ENCODE peak calls at places on chromosomes 12 and 14, in eight cellular contexts. One of them, this sample, is unnamed.

GRCh38 chr12:58513866-58514265 is 406.4 kb downstream of the LRIG3 start:
- DNase-seq in fibroblast of the aortic adventitia: no peak
- DNase-seq in Peyer's patch: no peak
- DNase-seq in prostate gland: no peak
- DNase-seq in fibroblast of lung: no peak
- DNase-seq in psoas muscle: no peak
- DNase-seq in effector memory CD4-positive, alpha-beta T cell: no peak
- DNase-seq in aorta: no peak
- DNase-seq in this sample: no peak

GRCh38 chr14:98580131-98580678 is 691.8 kb downstream of the BCL11B start:
- DNase-seq in fibroblast of the aortic adventitia: no peak
- DNase-seq in Peyer's patch: no peak
- DNase-seq in prostate gland: no peak
- DNase-seq in fibroblast of lung: no peak
- DNase-seq in psoas muscle: no peak
- DNase-seq in effector memory CD4-positive, alpha-beta T cell: no peak
- DNase-seq in aorta: no peak
- DNase-seq in this sample: no peak

GRCh38 chr14:105204931-105205717 is 24.0 kb upstream of the NUDT14 start:
- DNase-seq in fibroblast of the aortic adventitia: no peak
- DNase-seq in Peyer's patch: no peak
- DNase-seq in prostate gland: no peak
- DNase-seq in fibroblast of lung: no peak
- DNase-seq in psoas muscle: no peak
- DNase-seq in effector memory CD4-positive, alpha-beta T cell: no peak
- DNase-seq in aorta: no peak
- DNase-seq in this sample: no peak

GRCh38 chr12:55681142-55682077 is 26.3 kb downstream of the ITGA7 start:
- DNase-seq in fibroblast of the aortic adventitia: peak; percentile 66
- DNase-seq in Peyer's patch: peak; percentile 88
- DNase-seq in prostate gland: no peak
- DNase-seq in fibroblast of lung: peak; percentile 44
- DNase-seq in psoas muscle: peak; percentile 92
- DNase-seq in effector memory CD4-positive, alpha-beta T cell: no peak
- DNase-seq in aorta: peak; percentile 78
- DNase-seq in this sample: peak; percentile 76

GRCh38 chr12:18242380-18243089 is 18.8 kb upstream of the PIK3C2G start:
- DNase-seq in fibroblast of the aortic adventitia: no peak
- DNase-seq in Peyer's patch: peak; percentile 58
- DNase-seq in prostate gland: no peak
- DNase-seq in fibroblast of lung: no peak
- DNase-seq in psoas muscle: no peak
- DNase-seq in effector memory CD4-positive, alpha-beta T cell: no peak
- DNase-seq in aorta: no peak
- DNase-seq in this sample: no peak

GRCh38 chr12:6950944-6951540 is at the start of gene PTPN6:
- DNase-seq in fibroblast of the aortic adventitia: no peak
- DNase-seq in Peyer's patch: peak; percentile 90
- DNase-seq in prostate gland: no peak
- DNase-seq in fibroblast of lung: no peak
- DNase-seq in psoas muscle: peak; percentile 81
- DNase-seq in effector memory CD4-positive, alpha-beta T cell: no peak
- DNase-seq in aorta: peak; percentile 85
- DNase-seq in this sample: no peak

GRCh38 chr14:73888460-73888725 is 1.7 kb downstream of the ZNF410 start:
- DNase-seq in fibroblast of the aortic adventitia: peak; percentile 43
- DNase-seq in Peyer's patch: no peak
- DNase-seq in prostate gland: no peak
- DNase-seq in fibroblast of lung: no peak
- DNase-seq in psoas muscle: no peak
- DNase-seq in effector memory CD4-positive, alpha-beta T cell: no peak
- DNase-seq in aorta: no peak
- DNase-seq in this sample: no peak

GRCh38 chr12:115597157-115597712 is 680.3 kb downstream of the MED13L start:
- DNase-seq in fibroblast of the aortic adventitia: peak; percentile 35
- DNase-seq in Peyer's patch: no peak
- DNase-seq in prostate gland: no peak
- DNase-seq in fibroblast of lung: peak; percentile 60
- DNase-seq in psoas muscle: no peak
- DNase-seq in effector memory CD4-positive, alpha-beta T cell: no peak
- DNase-seq in aorta: no peak
- DNase-seq in this sample: no peak

GRCh38 chr14:35867280-35867629 is 41.1 kb downstream of the BRMS1L start:
- DNase-seq in fibroblast of the aortic adventitia: no peak
- DNase-seq in Peyer's patch: no peak
- DNase-seq in prostate gland: no peak
- DNase-seq in fibroblast of lung: no peak
- DNase-seq in psoas muscle: no peak
- DNase-seq in effector memory CD4-positive, alpha-beta T cell: no peak
- DNase-seq in aorta: no peak
- DNase-seq in this sample: no peak

GRCh38 chr12:123131291-123131831 is 19.5 kb downstream of the PITPNM2 start:
- DNase-seq in fibroblast of the aortic adventitia: no peak
- DNase-seq in Peyer's patch: no peak
- DNase-seq in prostate gland: no peak
- DNase-seq in fibroblast of lung: no peak
- DNase-seq in psoas muscle: no peak
- DNase-seq in effector memory CD4-positive, alpha-beta T cell: no peak
- DNase-seq in aorta: no peak
- DNase-seq in this sample: no peak

GRCh38 chr12:7645395-7646177 is 20.1 kb downstream of the APOBEC1 start:
- DNase-seq in fibroblast of the aortic adventitia: peak; percentile 51
- DNase-seq in Peyer's patch: peak; percentile 64
- DNase-seq in prostate gland: no peak
- DNase-seq in fibroblast of lung: peak; percentile 46
- DNase-seq in psoas muscle: no peak
- DNase-seq in effector memory CD4-positive, alpha-beta T cell: no peak
- DNase-seq in aorta: no peak
- DNase-seq in this sample: no peak

GRCh38 chr14:21735639-21736307 is 62.2 kb upstream of the OR4E1 start:
- DNase-seq in fibroblast of the aortic adventitia: no peak
- DNase-seq in Peyer's patch: no peak
- DNase-seq in prostate gland: no peak
- DNase-seq in fibroblast of lung: no peak
- DNase-seq in psoas muscle: no peak
- DNase-seq in effector memory CD4-positive, alpha-beta T cell: no peak
- DNase-seq in aorta: no peak
- DNase-seq in this sample: no peak

GRCh38 chr14:71729581-71729980 is 202.6 kb upstream of the RGS6 start:
- DNase-seq in fibroblast of the aortic adventitia: no peak
- DNase-seq in Peyer's patch: no peak
- DNase-seq in prostate gland: no peak
- DNase-seq in fibroblast of lung: no peak
- DNase-seq in psoas muscle: no peak
- DNase-seq in effector memory CD4-positive, alpha-beta T cell: no peak
- DNase-seq in aorta: no peak
- DNase-seq in this sample: no peak

GRCh38 chr14:71726639-71727085 is 205.6 kb upstream of the RGS6 start:
- DNase-seq in fibroblast of the aortic adventitia: no peak
- DNase-seq in Peyer's patch: no peak
- DNase-seq in prostate gland: no peak
- DNase-seq in fibroblast of lung: no peak
- DNase-seq in psoas muscle: no peak
- DNase-seq in effector memory CD4-positive, alpha-beta T cell: no peak
- DNase-seq in aorta: peak; percentile 56
- DNase-seq in this sample: no peak

GRCh38 chr14:71722885-71723284 is 209.3 kb upstream of the RGS6 start:
- DNase-seq in fibroblast of the aortic adventitia: no peak
- DNase-seq in Peyer's patch: no peak
- DNase-seq in prostate gland: no peak
- DNase-seq in fibroblast of lung: no peak
- DNase-seq in psoas muscle: no peak
- DNase-seq in effector memory CD4-positive, alpha-beta T cell: no peak
- DNase-seq in aorta: no peak
- DNase-seq in this sample: no peak

GRCh38 chr14:71728386-71728785 is 203.8 kb upstream of the RGS6 start:
- DNase-seq in fibroblast of the aortic adventitia: peak; percentile 8
- DNase-seq in Peyer's patch: no peak
- DNase-seq in prostate gland: no peak
- DNase-seq in fibroblast of lung: no peak
- DNase-seq in psoas muscle: no peak
- DNase-seq in effector memory CD4-positive, alpha-beta T cell: no peak
- DNase-seq in aorta: no peak
- DNase-seq in this sample: no peak

GRCh38 chr14:71725802-71726638 is 206.2 kb upstream of the RGS6 start:
- DNase-seq in fibroblast of the aortic adventitia: peak; percentile 85
- DNase-seq in Peyer's patch: no peak
- DNase-seq in prostate gland: no peak
- DNase-seq in fibroblast of lung: peak; percentile 85
- DNase-seq in psoas muscle: no peak
- DNase-seq in effector memory CD4-positive, alpha-beta T cell: no peak
- DNase-seq in aorta: no peak
- DNase-seq in this sample: no peak
- H3K4me3 ChIP-seq in fibroblast of the aortic adventitia: no peak overlapping the region
- H3K4me3 ChIP-seq in Peyer's patch: no peak overlapping the region
- H3K4me3 ChIP-seq in prostate gland: no peak overlapping the region
- H3K4me3 ChIP-seq in fibroblast of lung: no peak overlapping the region
- H3K4me3 ChIP-seq in psoas muscle: no peak overlapping the region
- H3K4me3 ChIP-seq in effector memory CD4-positive, alpha-beta T cell: no peak overlapping the region
- H3K4me3 ChIP-seq in aorta: no peak overlapping the region
- H3K4me3 ChIP-seq in this sample: no peak overlapping the region

GRCh38 chr12:11059041-11059440 is 3.1 kb downstream of the TAS2R46 start:
- DNase-seq in fibroblast of the aortic adventitia: no peak
- DNase-seq in Peyer's patch: no peak
- DNase-seq in prostate gland: no peak
- DNase-seq in fibroblast of lung: no peak
- DNase-seq in psoas muscle: no peak
- DNase-seq in effector memory CD4-positive, alpha-beta T cell: no peak
- DNase-seq in aorta: no peak
- DNase-seq in this sample: no peak

GRCh38 chr12:11055306-11055705 is 6.8 kb downstream of the TAS2R46 start:
- DNase-seq in fibroblast of the aortic adventitia: no peak
- DNase-seq in Peyer's patch: no peak
- DNase-seq in prostate gland: no peak
- DNase-seq in fibroblast of lung: no peak
- DNase-seq in psoas muscle: no peak
- DNase-seq in effector memory CD4-positive, alpha-beta T cell: no peak
- DNase-seq in aorta: no peak
- DNase-seq in this sample: no peak

DNA sequence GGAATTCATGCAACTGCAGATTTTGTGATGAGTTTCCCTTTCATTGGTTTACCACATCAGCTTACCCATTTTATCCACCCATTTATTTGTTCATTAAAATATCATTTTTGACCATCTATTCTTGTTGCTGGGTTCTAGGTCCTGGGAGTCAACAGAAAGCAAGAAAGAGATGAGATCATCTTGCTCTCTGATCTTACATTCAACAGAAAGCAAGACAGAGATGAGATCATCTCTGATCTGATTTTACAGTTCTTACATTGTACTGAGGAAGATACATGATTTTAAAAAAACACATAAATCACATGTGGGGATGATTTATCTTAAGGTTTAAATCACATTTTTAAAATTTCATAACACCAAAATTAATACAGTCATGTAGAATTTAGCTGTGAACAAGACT is 2.3 kb downstream of the TAS2R46 start:
- DNase-seq in fibroblast of the aortic adventitia: no peak
- DNase-seq in Peyer's patch: no peak
- DNase-seq in prostate gland: no peak
- DNase-seq in fibroblast of lung: peak; percentile 4
- DNase-seq in psoas muscle: no peak
- DNase-seq in effector memory CD4-positive, alpha-beta T cell: no peak
- DNase-seq in aorta: no peak
- DNase-seq in this sample: no peak
- H3K4me3 ChIP-seq in fibroblast of the aortic adventitia: no peak overlapping the region
- H3K4me3 ChIP-seq in Peyer's patch: no peak overlapping the region
- H3K4me3 ChIP-seq in prostate gland: no peak overlapping the region
- H3K4me3 ChIP-seq in fibroblast of lung: no peak overlapping the region
- H3K4me3 ChIP-seq in psoas muscle: no peak overlapping the region
- H3K4me3 ChIP-seq in effector memory CD4-positive, alpha-beta T cell: no peak overlapping the region
- H3K4me3 ChIP-seq in aorta: no peak overlapping the region
- H3K4me3 ChIP-seq in this sample: no peak overlapping the region

DNA sequence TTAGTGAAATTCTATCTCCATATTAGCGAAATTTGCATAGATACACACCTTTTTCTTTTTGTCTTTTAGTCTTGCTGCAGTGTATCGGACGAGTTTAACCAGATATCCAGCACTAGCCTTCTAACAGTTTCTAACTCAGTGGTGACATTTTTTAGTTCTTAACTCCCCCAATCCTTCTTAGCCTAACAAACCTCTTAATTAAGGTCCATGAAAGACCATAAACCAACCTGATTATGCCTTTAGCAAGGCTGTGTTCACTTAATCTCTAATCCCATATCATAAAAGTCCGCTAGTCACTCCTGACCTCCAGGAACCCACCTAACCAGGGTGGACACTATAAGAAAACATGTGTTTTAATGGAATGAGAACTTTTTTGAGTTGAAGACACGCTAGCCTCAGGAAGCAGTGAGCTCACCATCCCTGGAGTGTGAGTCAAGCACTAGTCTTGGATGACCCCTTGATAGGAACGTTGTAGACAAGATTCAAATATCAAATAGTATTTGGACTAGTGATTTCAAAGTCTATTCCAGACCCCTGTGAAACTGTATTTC is 9.4 kb downstream of the CDKN1B start:
- DNase-seq in fibroblast of the aortic adventitia: peak; percentile 79
- DNase-seq in Peyer's patch: no peak
- DNase-seq in prostate gland: no peak
- DNase-seq in fibroblast of lung: peak; percentile 58
- DNase-seq in psoas muscle: no peak
- DNase-seq in effector memory CD4-positive, alpha-beta T cell: no peak
- DNase-seq in aorta: no peak
- DNase-seq in this sample: peak; percentile 33
- H3K4me3 ChIP-seq in fibroblast of the aortic adventitia: peak overlapping the region; percentile 87
- H3K4me3 ChIP-seq in Peyer's patch: peak overlapping the region; percentile 83
- H3K4me3 ChIP-seq in prostate gland: no peak overlapping the region
- H3K4me3 ChIP-seq in fibroblast of lung: peak overlapping the region; percentile 97
- H3K4me3 ChIP-seq in psoas muscle: peak overlapping the region; percentile 84
- H3K4me3 ChIP-seq in effector memory CD4-positive, alpha-beta T cell: peak overlapping the region; percentile 75
- H3K4me3 ChIP-seq in aorta: peak overlapping the region; percentile 45
- H3K4me3 ChIP-seq in this sample: peak overlapping the region; percentile 83

GRCh38 chr14:61811882-61812346 is 49.7 kb downstream of the SNAPC1 start:
- DNase-seq in fibroblast of the aortic adventitia: no peak
- DNase-seq in Peyer's patch: no peak
- DNase-seq in prostate gland: no peak
- DNase-seq in fibroblast of lung: no peak
- DNase-seq in psoas muscle: no peak
- DNase-seq in effector memory CD4-positive, alpha-beta T cell: no peak
- DNase-seq in aorta: no peak
- DNase-seq in this sample: no peak

GRCh38 chr14:61812347-61813100 is 50.3 kb downstream of the SNAPC1 start:
- DNase-seq in fibroblast of the aortic adventitia: no peak
- DNase-seq in Peyer's patch: no peak
- DNase-seq in prostate gland: no peak
- DNase-seq in fibroblast of lung: no peak
- DNase-seq in psoas muscle: peak; percentile 52
- DNase-seq in effector memory CD4-positive, alpha-beta T cell: no peak
- DNase-seq in aorta: no peak
- DNase-seq in this sample: no peak

DNA sequence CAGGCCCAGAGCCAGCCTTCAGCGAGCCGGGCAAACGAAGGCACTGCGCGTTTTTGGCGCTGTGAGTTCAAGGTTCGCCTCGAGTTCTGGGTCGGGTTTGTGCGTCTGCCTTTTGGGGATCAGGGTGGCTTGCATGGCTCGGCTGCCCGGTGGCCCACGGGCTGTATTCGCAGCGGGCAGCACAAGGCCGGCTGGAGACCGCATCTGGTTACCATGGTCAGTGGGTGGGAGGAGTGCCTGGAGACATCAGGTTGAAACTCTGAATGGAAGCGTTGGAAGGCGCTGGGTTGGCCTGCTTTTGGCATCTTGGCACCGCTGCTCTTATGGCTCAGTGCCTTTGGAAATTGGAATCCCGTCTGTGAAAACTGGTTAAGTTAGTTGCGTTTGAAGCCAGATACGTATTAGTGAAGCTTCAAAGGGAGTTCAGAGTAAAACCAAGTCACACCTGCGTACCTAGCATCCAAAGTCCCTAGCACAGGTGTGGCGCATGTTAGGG is 50.9 kb downstream of the SNAPC1 start:
- DNase-seq in fibroblast of the aortic adventitia: no peak
- DNase-seq in Peyer's patch: no peak
- DNase-seq in prostate gland: peak; percentile 36
- DNase-seq in fibroblast of lung: no peak
- DNase-seq in psoas muscle: no peak
- DNase-seq in effector memory CD4-positive, alpha-beta T cell: no peak
- DNase-seq in aorta: no peak
- DNase-seq in this sample: no peak
- H3K4me3 ChIP-seq in fibroblast of the aortic adventitia: peak overlapping the region; percentile 57
- H3K4me3 ChIP-seq in Peyer's patch: peak overlapping the region; percentile 48
- H3K4me3 ChIP-seq in prostate gland: peak overlapping the region; percentile 40
- H3K4me3 ChIP-seq in fibroblast of lung: peak overlapping the region; percentile 57
- H3K4me3 ChIP-seq in psoas muscle: peak overlapping the region; percentile 63
- H3K4me3 ChIP-seq in effector memory CD4-positive, alpha-beta T cell: peak overlapping the region; percentile 39
- H3K4me3 ChIP-seq in aorta: no peak overlapping the region
- H3K4me3 ChIP-seq in this sample: peak overlapping the region; percentile 47

This sample was measured in tibial artery.